ENCODE peak calls at places on chromosome 13, in five cellular contexts. R is NB4, O is ovary, C is endothelial cell of umbilical vein, V is right lobe of liver. S is an unnamed sample.

GRCh38 chr13:112943309-112944125 is 25.5 kb upstream of the MCF2L start:
- DNase-seq in C (no peak), O (peak), R (peak), V (peak), S (peak)

GRCh38 chr13:95191821-95192220 is 109.4 kb downstream of the ABCC4 start:
- DNase-seq in C (peak), R (peak), O (peak), V (peak), S (peak)

GRCh38 chr13:65063753-65064152 is 2166.4 kb downstream of the PCDH9 start:
- DNase-seq in O (no peak), C (peak), V (no peak), R (no peak), S (no peak)

GRCh38 chr13:26831336-26831908 is 70.8 kb upstream of the GPR12 start:
- DNase-seq in V (no peak), C (no peak), R (no peak), O (no peak), S (no peak)

GRCh38 chr13:59047546-59047945 is 1116.2 kb downstream of the DIAPH3 start:
- DNase-seq in R (no peak), V (no peak), C (no peak), O (no peak), S (no peak)

GRCh38 chr13:111179908-111180756 is 65.0 kb downstream of the ARHGEF7 start:
- DNase-seq in R (no peak), O (no peak), C (no peak), V (no peak), S (no peak)

GRCh38 chr13:108346376-108346775 is 76.9 kb downstream of the TNFSF13B start:
- DNase-seq in V (no peak), R (no peak), O (no peak), C (no peak), S (no peak)

GRCh38 chr13:40453666-40454030 is 212.8 kb downstream of the FOXO1 start:
- DNase-seq in R (no peak), V (no peak), C (no peak), O (no peak), S (peak)

GRCh38 chr13:32964987-32965386 is 51.2 kb upstream of the KL start:
- DNase-seq in C (no peak), R (no peak), V (no peak), O (no peak), S (no peak)

GRCh38 chr13:28558126-28558525 is 63.2 kb upstream of the FLT1 start:
- DNase-seq in O (no peak), V (no peak), R (no peak), C (peak), S (no peak)

GRCh38 chr13:41579881-41580280 is 122.5 kb downstream of the RGCC start:
- DNase-seq in C (no peak), V (no peak), R (no peak), O (no peak), S (no peak)

GRCh38 chr13:112588490-112589297 is 741 bp upstream of the TUBGCP3 start:
- DNase-seq in V (no peak), C (no peak), O (no peak), R (peak), S (no peak)

GRCh38 chr13:109704771-109705628 is 81.4 kb downstream of the IRS2 start:
- DNase-seq in V (peak), O (no peak), R (peak), C (no peak), S (no peak)

GRCh38 chr13:40476175-40476958 is 190.1 kb downstream of the FOXO1 start:
- DNase-seq in C (peak), O (no peak), R (no peak), V (no peak), S (peak)

GRCh38 chr13:76397413-76397812 is 488.8 kb downstream of the KCTD12 start:
- DNase-seq in R (no peak), O (no peak), C (no peak), V (no peak), S (no peak)

GRCh38 chr13:60043262-60043661 is 120.5 kb downstream of the DIAPH3 start:
- DNase-seq in O (no peak), V (no peak), C (no peak), R (no peak), S (no peak)

GRCh38 chr13:36518707-36519106 is 86.4 kb downstream of the CCNA1 start:
- DNase-seq in V (no peak), R (no peak), O (no peak), C (no peak), S (no peak)

GRCh38 chr13:75217949-75218348 is 264.0 kb downstream of the TBC1D4 start:
- DNase-seq in C (no peak), O (no peak), R (no peak), V (no peak), S (no peak)

GRCh38 chr13:113162783-113163685 is 4.6 kb downstream of the PROZ start:
- DNase-seq in O (no peak), R (no peak), C (no peak), V (no peak), S (no peak)

GRCh38 chr13:35930665-35931631 is 200.2 kb downstream of the DCLK1 start:
- DNase-seq in R (no peak), V (no peak), C (no peak), O (no peak), S (no peak)

GRCh38 chr13:98220188-98220765 is 43.2 kb upstream of the RNF113B start:
- DNase-seq in V (no peak), O (peak), C (no peak), R (no peak), S (no peak)

GRCh38 chr13:40639226-40639681 is 27.2 kb downstream of the FOXO1 start:
- DNase-seq in O (no peak), V (no peak), R (peak), C (peak), S (no peak)

GRCh38 chr13:40963927-40964326 is 55.2 kb downstream of the ELF1 start:
- DNase-seq in O (no peak), V (no peak), C (no peak), R (peak), S (no peak)

GRCh38 chr13:96540656-96541055 is 450.7 kb downstream of the HS6ST3 start:
- DNase-seq in C (no peak), O (no peak), R (no peak), V (no peak), S (no peak)

GRCh38 chr13:93286047-93286446 is 59.4 kb downstream of the GPC6 start:
- DNase-seq in C (no peak), V (no peak), O (no peak), R (no peak), S (no peak)

GRCh38 chr13:59494560-59494970 is 669.2 kb downstream of the DIAPH3 start:
- DNase-seq in V (no peak), O (peak), R (no peak), C (peak), S (no peak)

GRCh38 chr13:65336916-65337315 is 1893.2 kb downstream of the PCDH9 start:
- DNase-seq in V (no peak), R (no peak), C (no peak), O (no peak), S (no peak)

GRCh38 chr13:36789061-36789460 is 30.0 kb upstream of the RFXAP start:
- DNase-seq in R (no peak), V (no peak), O (no peak), C (no peak), S (no peak)

GRCh38 chr13:110346661-110347067 is 39.6 kb downstream of the COL4A2 start:
- DNase-seq in R (no peak), O (no peak), C (no peak), V (no peak), S (peak)

DNA sequence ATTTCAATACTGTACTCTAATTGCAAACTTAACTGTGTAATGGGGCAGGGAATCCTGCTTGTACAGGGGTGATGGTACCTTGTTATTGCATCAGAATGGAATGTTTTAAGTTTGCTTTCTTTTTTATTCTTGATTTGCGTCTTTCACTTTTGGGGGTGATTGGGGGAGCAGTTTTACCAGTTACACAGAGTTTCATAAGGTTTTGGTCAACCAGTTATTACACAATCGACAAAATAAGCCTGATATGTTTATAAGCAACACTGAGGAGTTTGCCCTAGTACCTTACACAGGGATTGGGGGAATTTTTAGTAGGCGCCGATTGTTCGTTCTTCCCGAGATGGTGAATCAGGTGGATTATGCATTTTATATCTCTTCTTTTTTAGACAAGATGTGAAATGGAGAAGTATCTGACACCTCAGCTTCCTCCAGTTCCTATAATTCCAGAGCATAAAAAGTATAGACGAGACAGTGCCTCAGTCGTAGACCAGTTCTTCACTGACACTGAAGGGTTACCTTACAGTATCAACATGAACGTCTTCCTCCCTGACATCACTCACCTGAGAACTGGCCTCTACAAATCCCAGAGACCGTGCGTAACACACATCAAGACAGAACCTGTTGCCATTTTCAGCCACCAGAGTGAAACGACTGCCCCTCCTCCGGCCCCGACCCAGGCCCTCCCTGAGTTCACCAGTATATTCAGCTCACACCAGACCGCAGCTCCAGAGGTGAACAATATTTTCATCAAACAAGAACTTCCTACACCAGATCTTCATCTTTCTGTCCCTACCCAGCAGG is 2.9 kb downstream of the KLF5 start:
- DNase-seq in V (no peak), C (no peak), R (peak), O (no peak), S (no peak)
- TF ChIP-seq POLR2A in V (no peak), C (no peak), R (no peak), O (no peak), S (no peak)

DNA sequence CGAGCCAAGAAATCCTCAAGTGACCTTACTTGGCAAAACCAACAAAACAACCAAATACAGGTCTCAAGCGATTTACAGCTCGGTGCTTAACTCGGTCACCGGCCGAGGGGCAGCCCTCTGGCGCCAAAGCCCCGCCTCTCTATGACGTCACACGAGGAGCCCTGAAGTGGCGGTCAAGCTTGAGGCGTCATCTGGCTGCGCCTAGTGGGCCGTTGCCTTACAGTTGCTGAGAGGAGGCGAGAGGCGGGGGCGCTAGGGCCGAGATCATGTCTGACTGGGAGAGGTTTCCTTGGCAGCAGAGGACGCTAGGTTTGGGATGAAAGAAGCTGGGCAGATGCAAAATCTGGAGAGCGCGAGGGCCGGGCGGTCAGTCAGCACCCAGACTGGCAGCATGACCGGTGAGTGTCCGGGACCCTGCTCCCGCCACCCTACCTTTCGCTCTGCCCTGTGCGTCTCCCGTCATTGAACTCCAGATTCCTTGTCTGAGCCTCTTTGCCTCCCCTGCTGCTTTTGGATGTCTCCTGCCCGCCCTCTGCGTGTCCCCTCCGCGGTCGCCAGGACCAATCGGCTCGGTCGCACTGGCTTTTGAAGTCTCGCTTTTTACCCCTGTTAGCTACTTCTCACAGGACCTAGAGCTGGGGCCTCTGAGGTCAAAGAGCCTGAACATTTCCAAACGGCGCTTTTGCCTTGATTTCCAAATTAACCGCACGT is at the start of gene CDADC1:
- DNase-seq in O (peak), R (peak), C (peak), V (peak), S (peak)
- TF ChIP-seq POLR2A in O (peak), R (peak), C (peak), V (peak), S (peak)

DNA sequence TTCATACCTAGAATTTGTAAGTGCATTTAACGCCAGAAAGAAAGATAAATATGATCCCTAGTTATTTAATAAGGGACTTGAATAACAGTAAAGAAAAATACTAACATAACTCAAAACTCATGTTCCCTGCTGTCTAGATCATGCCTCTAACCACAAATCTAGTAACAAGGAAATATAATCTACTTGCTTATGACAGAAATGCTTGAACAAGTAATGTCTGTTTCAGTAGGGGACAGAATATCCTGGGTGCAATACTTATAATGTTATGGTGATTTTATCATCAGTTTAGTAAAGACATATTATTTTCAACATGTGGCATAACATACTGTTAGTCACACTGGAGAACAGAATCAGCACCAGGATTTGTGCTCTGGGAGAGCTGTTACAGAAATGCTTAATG is 861.9 kb upstream of the SLITRK1 start:
- DNase-seq in V (no peak), C (no peak), O (no peak), R (no peak), S (no peak)
- TF ChIP-seq POLR2A in V (no peak), C (no peak), O (no peak), R (no peak), S (no peak)

DNA sequence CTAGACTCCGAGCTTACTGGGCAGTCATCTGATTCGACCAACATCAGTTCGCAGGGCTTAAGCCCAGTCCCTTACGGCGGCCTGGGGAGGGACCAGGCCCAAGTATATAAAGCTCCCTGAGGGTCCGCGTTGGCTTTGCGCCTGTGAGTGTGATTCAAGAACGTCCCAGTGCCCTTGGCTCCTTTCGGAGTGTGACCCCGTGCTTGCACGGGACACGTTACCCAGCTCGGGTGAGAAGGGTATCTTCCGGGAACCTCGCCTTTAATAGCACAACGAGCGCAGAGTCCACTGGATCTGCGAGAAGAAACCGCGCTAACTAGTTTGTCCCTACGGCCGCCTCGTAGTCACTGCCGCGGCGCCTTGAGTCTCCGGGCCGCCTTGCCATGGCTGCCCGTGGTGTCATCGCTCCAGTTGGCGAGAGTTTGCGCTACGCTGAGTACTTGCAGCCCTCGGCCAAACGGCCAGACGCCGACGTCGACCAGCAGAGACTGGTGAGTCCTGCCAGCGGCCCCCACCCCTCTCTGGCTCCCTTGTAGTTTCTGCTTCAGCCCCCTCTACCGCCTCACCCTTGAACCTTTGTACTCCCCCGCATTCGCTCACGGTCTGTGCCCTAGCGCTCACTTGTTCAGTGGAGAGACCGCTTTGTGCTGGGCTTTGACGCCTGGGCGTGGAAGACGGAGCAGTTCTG is at the start of gene DNAJC15:
- DNase-seq in R (peak), O (peak), C (peak), V (peak), S (peak)
- TF ChIP-seq POLR2A in R (no peak), O (no peak), C (peak), V (peak), S (peak)

GRCh38 chr13:52701728-52702480 is 37.7 kb downstream of the CNMD start:
- DNase-seq in R (no peak), V (no peak), C (peak), O (no peak), S (no peak)
- TF ChIP-seq POLR2A in R (no peak), V (no peak), C (no peak), O (no peak), S (no peak)

DNA sequence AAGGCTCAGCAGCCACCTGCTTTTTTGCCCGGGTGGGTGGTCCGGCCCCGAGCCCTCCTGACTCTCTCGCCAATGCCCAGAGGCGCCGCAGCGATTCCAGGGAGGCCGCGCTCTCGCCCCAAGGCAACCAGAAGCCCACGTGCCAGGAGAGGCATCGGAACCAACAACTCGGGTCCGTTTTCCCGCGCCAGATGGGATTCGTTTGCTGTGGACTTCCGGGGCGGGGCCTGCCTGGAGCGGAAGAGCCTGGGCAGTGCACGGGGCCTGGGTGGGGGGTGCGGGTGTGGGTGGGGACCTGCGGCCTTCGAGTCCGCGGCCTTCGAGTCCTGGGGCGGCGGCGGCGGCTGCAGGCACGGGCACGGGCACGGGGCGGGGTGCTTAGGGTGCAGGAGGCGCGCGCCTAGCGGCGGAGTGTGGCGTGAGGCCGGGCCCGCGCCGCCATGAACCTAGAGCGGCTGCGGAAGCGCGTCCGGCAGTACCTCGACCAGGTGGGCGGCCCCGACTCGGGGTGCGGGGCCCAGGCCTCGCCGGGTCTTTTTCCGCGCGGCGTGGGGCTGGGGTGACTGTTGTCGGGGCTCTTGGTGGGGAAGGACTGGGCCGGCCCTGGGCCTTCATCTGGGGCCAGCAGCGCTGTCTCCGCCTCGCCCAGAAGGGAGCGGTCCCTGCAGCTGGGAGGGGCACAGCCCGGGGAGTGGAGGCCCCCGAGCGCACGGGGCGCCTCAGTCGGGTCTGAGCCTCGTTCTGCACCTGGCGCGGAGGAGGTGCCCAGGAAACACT is at the start of gene CDC16:
- DNase-seq in V (peak), O (peak), C (peak), R (peak), S (peak)
- TF ChIP-seq POLR2A in V (peak), O (no peak), C (no peak), R (peak), S (peak)

GRCh38 chr13:20565120-20565736 is 1.7 kb upstream of the IFT88 start:
- DNase-seq in V (no peak), O (no peak), R (no peak), C (peak), S (no peak)

GRCh38 chr13:20566424-20566916 is 487 bp upstream of the IFT88 start:
- DNase-seq in O (no peak), R (no peak), C (no peak), V (no peak), S (peak)

GRCh38 chr13:20567881-20568528 is 1.0 kb downstream of the IFT88 start:
- DNase-seq in O (peak), C (peak), V (no peak), R (peak), S (no peak)

GRCh38 chr13:20570540-20570939 is 3.6 kb downstream of the IFT88 start:
- DNase-seq in O (no peak), R (no peak), C (no peak), V (no peak), S (no peak)

DNA sequence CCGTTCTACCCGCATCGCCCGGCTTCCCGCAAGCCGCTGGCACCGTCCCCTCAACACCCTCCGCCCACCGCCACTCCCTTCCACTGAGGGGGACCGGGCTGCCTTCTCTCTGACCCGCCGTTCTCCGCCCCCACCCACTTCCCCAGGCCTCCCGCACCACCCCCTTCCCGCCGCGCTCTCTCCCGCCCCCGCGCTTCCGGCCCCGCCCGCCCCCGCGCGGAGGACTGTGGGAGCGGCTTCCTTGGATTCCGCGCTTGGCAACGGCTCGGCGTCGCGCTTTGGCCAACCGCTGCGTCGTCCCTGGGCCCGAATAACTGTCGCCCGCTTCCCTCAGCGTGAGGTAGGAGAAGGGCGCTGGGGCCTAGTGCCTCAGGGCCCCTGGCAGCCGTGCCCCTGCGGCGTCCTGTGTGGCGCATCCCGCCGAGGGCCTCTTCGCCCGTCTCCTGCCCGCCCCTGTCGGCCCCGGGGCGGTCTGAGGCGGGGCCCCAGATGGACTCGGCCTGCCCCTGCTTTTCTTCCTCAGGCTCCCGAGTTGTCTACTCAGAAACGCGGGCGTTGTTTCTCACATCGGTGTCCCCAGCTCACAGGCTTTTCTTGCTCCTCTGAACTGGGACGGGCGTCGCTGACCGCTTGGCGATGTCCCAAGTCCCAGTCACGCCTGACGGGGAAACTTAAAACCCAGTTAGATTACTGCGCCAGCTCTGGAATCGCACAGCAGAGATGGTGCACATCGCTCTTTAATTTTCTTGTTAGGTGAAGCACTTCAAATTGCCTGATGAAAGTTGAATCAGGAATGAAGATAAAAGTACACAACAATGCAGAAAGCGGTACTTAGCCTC is at the start of gene IFT88:
- DNase-seq in R (peak), V (peak), C (peak), O (peak), S (peak)
- TF ChIP-seq POLR2A in R (peak), V (peak), C (peak), O (no peak), S (peak)